ENCODE peak calls at places on chromosome 1, in ten cellular contexts. S is GM23248; U is CD8-positive, alpha-beta T cell; P is pancreas; M is body of pancreas; Y is psoas muscle; A is CD4-positive, alpha-beta T cell; V is aorta; N is Karpas-422; W is CD4-positive, CD25-positive, alpha-beta regulatory T cell. T is an unnamed sample.

GRCh38 chr1:151060241-151061011 is at the start of gene MLLT11:
- DNase-seq in S (peak; percentile 72), P (no peak), U (peak; percentile 47), N (peak; percentile 87), W (no peak), M (no peak), V (peak; percentile 55), A (no peak), Y (no peak), T (no peak)

GRCh38 chr1:6424619-6425593 is at the start of gene ESPN:
- DNase-seq in V (no peak), Y (no peak), W (no peak), U (no peak), A (no peak), S (peak; percentile 37), P (no peak), N (no peak), M (no peak), T (no peak)

GRCh38 chr1:60394436-60394835 is 320.9 kb upstream of the C1orf87 start:
- DNase-seq in M (no peak), A (no peak), U (no peak), P (no peak), V (no peak), W (no peak), N (peak; percentile 63), Y (no peak), S (no peak), T (no peak)

GRCh38 chr1:154567386-154568164 is at the start of gene CHRNB2:
- DNase-seq in W (peak; percentile 73), Y (peak; percentile 83), P (peak; percentile 85), A (peak; percentile 37), S (peak; percentile 72), N (peak; percentile 86), U (peak; percentile 65), M (peak; percentile 77), V (peak; percentile 65), T (peak; percentile 25)

GRCh38 chr1:45542591-45542990 is 8.0 kb upstream of the AKR1A1 start:
- DNase-seq in P (peak; percentile 22), A (no peak), W (no peak), N (no peak), M (peak; percentile 53), S (no peak), V (peak; percentile 52), U (no peak), Y (no peak), T (no peak)

GRCh38 chr1:19695772-19696171 is 31.1 kb downstream of the HTR6 start:
- DNase-seq in M (no peak), P (no peak), W (no peak), Y (no peak), A (no peak), V (no peak), S (no peak), U (no peak), N (no peak), T (no peak)

GRCh38 chr1:112905420-112906154 is 50.4 kb downstream of the SLC16A1 start:
- DNase-seq in W (no peak), Y (no peak), A (no peak), M (peak; percentile 31), S (no peak), P (peak; percentile 25), N (no peak), V (no peak), U (no peak), T (no peak)

GRCh38 chr1:185529673-185530072 is 204.5 kb upstream of the HMCN1 start:
- DNase-seq in W (no peak), N (no peak), V (no peak), U (no peak), A (no peak), S (no peak), M (no peak), P (no peak), Y (no peak), T (no peak)

DNA sequence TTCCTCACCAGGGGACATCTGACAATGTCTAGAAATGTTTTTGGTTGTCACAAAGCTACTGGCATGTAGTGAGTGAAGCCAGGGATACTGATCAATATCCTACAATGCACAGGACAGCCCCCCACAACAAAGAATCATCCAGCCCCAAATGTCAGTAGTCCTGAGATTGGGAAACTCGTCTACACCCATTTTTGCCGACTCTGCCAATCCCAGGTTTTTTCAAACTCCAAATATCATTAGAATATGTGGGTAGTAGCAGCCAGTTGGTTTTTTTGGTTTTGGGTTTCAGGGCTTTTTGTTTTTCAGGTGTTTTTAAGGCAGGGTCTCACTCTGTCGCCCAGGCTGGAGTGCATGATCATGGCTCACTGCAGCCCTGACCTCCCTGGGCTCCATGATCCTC is 5.9 kb downstream of the SPATA46 start:
- DNase-seq in U (no peak), S (no peak), A (no peak), V (no peak), P (no peak), M (no peak), N (no peak), W (no peak), Y (no peak), T (no peak)
- H3K27me3 ChIP-seq in U (no peaks in the 10 kb centered on the region), S (no peaks in the 10 kb centered on the region), A (no peaks in the 10 kb centered on the region), V (no peaks in the 10 kb centered on the region), P (no peaks in the 10 kb centered on the region), M (no peaks in the 10 kb centered on the region), N (no peaks in the 10 kb centered on the region), W (peaks cover 2% of the 10 kb centered on the region), Y (no peaks in the 10 kb centered on the region), T (no peaks in the 10 kb centered on the region)

GRCh38 chr1:100538935-100539835 is 1.2 kb downstream of the GPR88 start:
- DNase-seq in Y (no peak), N (peak; percentile 42), M (peak; percentile 40), A (no peak), U (no peak), S (peak; percentile 47), P (peak; percentile 44), W (no peak), V (peak; percentile 50), T (peak; percentile 53)

GRCh38 chr1:100543640-100544039 is 5.7 kb downstream of the GPR88 start:
- DNase-seq in V (no peak), N (peak; percentile 85), A (no peak), Y (peak; percentile 19), P (no peak), M (no peak), U (no peak), W (no peak), S (no peak), T (no peak)

GRCh38 chr1:100536031-100536430 is 1.9 kb upstream of the GPR88 start:
- DNase-seq in N (no peak), P (no peak), Y (no peak), U (no peak), W (no peak), V (no peak), A (no peak), M (no peak), S (no peak), T (no peak)

GRCh38 chr1:100542264-100542663 is 4.3 kb downstream of the GPR88 start:
- DNase-seq in M (no peak), Y (no peak), N (no peak), P (no peak), A (no peak), W (no peak), U (no peak), V (no peak), S (no peak), T (no peak)

GRCh38 chr1:100539836-100540536 is 2.0 kb downstream of the GPR88 start:
- DNase-seq in A (no peak), U (no peak), M (no peak), S (peak; percentile 55), Y (no peak), V (peak; percentile 53), W (no peak), P (peak; percentile 17), N (no peak), T (peak; percentile 36)
- H3K27me3 ChIP-seq in A (peaks cover 44% of the 10 kb centered on the region), U (peaks cover 12% of the 10 kb centered on the region), M (peaks cover 8% of the 10 kb centered on the region), S (peaks cover 36% of the 10 kb centered on the region), Y (peaks cover 5% of the 10 kb centered on the region), V (no peaks in the 10 kb centered on the region), W (peaks cover 42% of the 10 kb centered on the region), P (peaks cover 16% of the 10 kb centered on the region), N (no peaks in the 10 kb centered on the region), T (no peaks in the 10 kb centered on the region)

DNA sequence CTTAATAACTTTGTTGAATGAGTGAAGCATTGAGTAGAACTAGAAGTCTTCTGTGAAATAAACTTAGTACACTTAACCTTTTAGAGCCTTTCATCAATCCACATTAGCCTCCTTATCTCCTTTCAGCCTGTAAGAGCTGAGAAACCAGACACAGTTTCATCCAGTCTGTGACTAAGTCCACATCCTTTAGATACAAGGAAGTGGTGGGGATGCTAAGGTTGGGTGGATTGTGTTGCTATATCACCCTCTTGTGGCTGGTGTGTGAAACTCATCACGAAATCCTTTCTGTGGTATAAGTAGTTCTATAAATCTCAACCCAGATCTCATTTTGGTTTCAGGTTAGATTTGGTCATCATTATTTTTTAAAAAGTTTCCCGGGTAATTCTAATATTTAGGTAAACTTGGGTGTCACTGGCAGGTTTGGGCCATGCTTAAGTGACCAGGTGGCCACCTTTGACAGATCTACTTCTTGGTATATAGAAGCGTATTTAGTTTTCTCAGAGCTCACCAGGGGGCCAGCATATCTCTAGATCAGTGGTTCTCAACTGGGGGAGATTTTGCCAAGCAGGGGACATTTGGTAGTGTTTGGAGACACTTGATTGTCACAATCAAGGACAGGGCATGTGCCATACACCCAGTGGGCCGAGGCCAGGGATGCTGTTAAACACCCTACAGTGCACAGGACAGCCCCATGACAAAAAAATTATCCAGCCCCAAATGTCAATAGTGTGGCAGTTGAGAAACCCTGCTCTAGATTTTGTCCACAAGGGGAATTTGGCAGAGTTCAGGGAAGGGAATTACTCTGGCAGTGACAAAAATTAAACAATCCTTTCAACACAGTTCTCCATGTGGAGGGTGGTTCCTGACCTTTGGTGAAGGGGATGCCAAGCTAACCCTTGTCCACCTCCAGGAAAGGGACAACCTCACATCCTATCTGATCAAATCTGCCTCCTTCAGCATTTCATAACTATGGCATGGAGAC is 28.0 kb upstream of the CD84 start:
- DNase-seq in V (no peak), U (peak; percentile 58), P (peak; percentile 74), A (peak; percentile 58), Y (no peak), N (peak; percentile 92), M (peak; percentile 67), S (peak; percentile 85), W (peak; percentile 84), T (peak; percentile 38)
- H3K27me3 ChIP-seq in V (no peaks in the 10 kb centered on the region), U (no peaks in the 10 kb centered on the region), P (no peaks in the 10 kb centered on the region), A (no peaks in the 10 kb centered on the region), Y (peaks cover under 1% of the 10 kb centered on the region), N (no peaks in the 10 kb centered on the region), M (no peaks in the 10 kb centered on the region), S (peaks cover 24% of the 10 kb centered on the region), W (no peaks in the 10 kb centered on the region), T (no peaks in the 10 kb centered on the region)

GRCh38 chr1:14598007-14598497 is 433 bp upstream of the KAZN start:
- DNase-seq in W (no peak), A (no peak), S (no peak), N (no peak), Y (no peak), U (no peak), V (no peak), M (no peak), P (no peak), T (no peak)

GRCh38 chr1:14598498-14599172 is at the start of gene KAZN:
- DNase-seq in P (peak; percentile 23), U (no peak), N (no peak), W (no peak), Y (no peak), A (no peak), V (no peak), S (peak; percentile 35), M (peak; percentile 22), T (no peak)

GRCh38 chr1:14597343-14598006 is 1.0 kb upstream of the KAZN start:
- DNase-seq in A (no peak), V (no peak), M (no peak), W (no peak), U (no peak), N (no peak), Y (no peak), S (no peak), P (no peak), T (no peak)

GRCh38 chr1:14594045-14594444 is 4.4 kb upstream of the KAZN start:
- DNase-seq in Y (no peak), A (no peak), M (no peak), U (no peak), V (no peak), W (no peak), S (no peak), P (no peak), N (no peak), T (no peak)

GRCh38 chr1:14596591-14596990 is 1.9 kb upstream of the KAZN start:
- DNase-seq in Y (no peak), N (no peak), M (no peak), S (no peak), W (no peak), A (no peak), U (no peak), V (no peak), P (no peak), T (no peak)
- H3K27me3 ChIP-seq in Y (peaks cover 3% of the 10 kb centered on the region), N (no peaks in the 10 kb centered on the region), M (peaks cover 11% of the 10 kb centered on the region), S (peaks cover 60% of the 10 kb centered on the region), W (peaks cover 12% of the 10 kb centered on the region), A (peaks cover 41% of the 10 kb centered on the region), U (peaks cover 2% of the 10 kb centered on the region), V (no peaks in the 10 kb centered on the region), P (no peaks in the 10 kb centered on the region), T (peaks cover 25% of the 10 kb centered on the region)